ENCODE peak calls at places on chromosomes 1 and 21, in six cellular contexts. V is ovary, T is adrenal gland, D is sigmoid colon, J is heart left ventricle, M is tibial artery. W is an unnamed sample. For H3K4me1, the result is how much of the 10 kb centered on the place peaks cover.

GRCh38 chr1:100613817-100614559 is 76.0 kb downstream of the GPR88 start:
- DNase-seq in V (no peak), T (no peak), D (no peak), J (no peak), M (no peak), W (no peak)

GRCh38 chr1:81699234-81699633 is 101.5 kb upstream of the ADGRL2 start:
- DNase-seq in V (no peak), T (no peak), D (no peak), J (no peak), M (no peak), W (no peak)

GRCh38 chr1:86515597-86515996 is 31.3 kb upstream of the CLCA4 start:
- DNase-seq in V (no peak), T (no peak), D (no peak), J (no peak), M (no peak), W (peak)

GRCh38 chr1:61742620-61743431 is 546 bp downstream of the PATJ start:
- DNase-seq in V (peak), T (peak), D (peak), J (peak), M (peak), W (no peak)

GRCh38 chr1:233025156-233025555 is 74.7 kb downstream of the NTPCR start:
- DNase-seq in V (no peak), T (peak), D (no peak), J (peak), M (no peak), W (peak)

GRCh38 chr1:11567244-11568065 is 86.8 kb downstream of the FBXO2 start:
- DNase-seq in V (no peak), T (no peak), D (no peak), J (no peak), M (no peak), W (no peak)

GRCh38 chr1:234549447-234550021 is 60.4 kb downstream of the IRF2BP2 start:
- DNase-seq in V (no peak), T (no peak), D (peak), J (no peak), M (no peak), W (no peak)

GRCh38 chr1:25556132-25556670 is 12.8 kb downstream of the LDLRAP1 start:
- DNase-seq in V (no peak), T (no peak), D (no peak), J (no peak), M (no peak), W (no peak)

GRCh38 chr1:118954286-118954890 is 33.8 kb downstream of the TBX15 start:
- DNase-seq in V (no peak), T (no peak), D (no peak), J (no peak), M (no peak), W (no peak)

GRCh38 chr1:113118266-113118665 is 45.3 kb downstream of the LRIG2 start:
- DNase-seq in V (no peak), T (no peak), D (no peak), J (no peak), M (no peak), W (no peak)

GRCh38 chr21:35530726-35531125 is 481.6 kb upstream of the RUNX1 start:
- DNase-seq in V (no peak), T (peak), D (no peak), J (no peak), M (no peak), W (no peak)

GRCh38 chr1:229221106-229222019 is 49.5 kb upstream of the RAB4A start:
- DNase-seq in V (no peak), T (peak), D (no peak), J (no peak), M (no peak), W (peak)

GRCh38 chr1:226491093-226491850 is 57.3 kb upstream of the STUM start:
- DNase-seq in V (no peak), T (no peak), D (no peak), J (no peak), M (no peak), W (no peak)

GRCh38 chr1:201266276-201266675 is 17.0 kb upstream of the PKP1 start:
- DNase-seq in V (no peak), T (no peak), D (no peak), J (no peak), M (no peak), W (no peak)

GRCh38 chr1:84006574-84006973 is 7.6 kb upstream of the TTLL7 start:
- DNase-seq in V (no peak), T (no peak), D (no peak), J (no peak), M (no peak), W (no peak)

GRCh38 chr1:226107471-226108460 is 45.2 kb downstream of the H3-3A start:
- DNase-seq in V (no peak), T (no peak), D (no peak), J (no peak), M (no peak), W (no peak)

GRCh38 chr1:223140551-223140950 is 2.5 kb downstream of the TLR5 start:
- DNase-seq in V (no peak), T (no peak), D (peak), J (no peak), M (no peak), W (no peak)
- H3K4me1 ChIP-seq in V (under half), T (under half), D (under half), J (under half), M (under half), W (under half)

GRCh38 chr21:37909936-37910335 is 6.3 kb downstream of the KCNJ6 start:
- DNase-seq in V (no peak), T (no peak), D (no peak), J (no peak), M (no peak), W (no peak)
- TF ChIP-seq CTCF in V (no peak), T (no peak), D (no peak), J (no peak), M (no peak), W (no peak)

DNA sequence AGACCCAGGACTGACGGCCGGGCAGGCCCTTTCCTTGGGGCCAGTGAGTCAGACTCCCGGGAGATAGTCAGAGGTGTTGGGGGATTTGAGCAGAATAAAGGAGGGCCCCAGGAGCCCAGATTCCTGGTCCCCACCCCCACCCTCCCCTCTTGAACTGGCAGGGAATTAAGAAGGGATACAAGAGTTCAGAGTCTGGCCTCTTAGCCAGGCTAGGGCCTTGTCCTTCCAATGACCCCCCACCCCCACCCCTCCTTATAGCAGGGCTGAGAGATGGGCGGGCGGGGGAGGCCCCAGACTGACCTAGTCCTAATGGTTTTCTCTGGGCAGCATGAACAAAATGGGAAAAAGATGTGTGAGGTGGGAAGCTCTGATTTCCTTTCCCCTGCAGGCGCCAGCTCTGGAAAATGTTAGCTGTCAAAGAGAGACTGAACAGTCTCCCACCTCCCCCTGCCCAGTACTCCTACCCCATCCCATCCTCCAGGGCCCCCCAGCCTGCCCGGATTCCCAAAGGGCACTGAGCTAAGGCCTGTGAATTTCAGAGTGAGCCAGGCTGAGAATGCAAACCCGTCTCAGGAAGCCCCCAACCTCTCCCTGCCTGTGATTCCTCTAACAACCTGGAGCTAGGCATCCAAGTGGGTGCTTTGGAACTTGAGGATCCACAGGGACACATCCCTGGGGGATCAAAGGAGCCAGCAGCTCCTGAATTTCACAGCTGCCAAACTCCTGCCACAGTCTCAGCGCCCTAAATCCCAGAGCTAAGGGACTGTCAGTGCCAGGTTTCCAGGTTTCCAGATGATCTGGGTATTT is 5.8 kb upstream of the CRABP2 start:
- DNase-seq in V (no peak), T (no peak), D (no peak), J (no peak), M (no peak), W (no peak)
- H3K4me1 ChIP-seq in V (under half), T (under half), D (half or more), J (under half), M (under half), W (under half)

DNA sequence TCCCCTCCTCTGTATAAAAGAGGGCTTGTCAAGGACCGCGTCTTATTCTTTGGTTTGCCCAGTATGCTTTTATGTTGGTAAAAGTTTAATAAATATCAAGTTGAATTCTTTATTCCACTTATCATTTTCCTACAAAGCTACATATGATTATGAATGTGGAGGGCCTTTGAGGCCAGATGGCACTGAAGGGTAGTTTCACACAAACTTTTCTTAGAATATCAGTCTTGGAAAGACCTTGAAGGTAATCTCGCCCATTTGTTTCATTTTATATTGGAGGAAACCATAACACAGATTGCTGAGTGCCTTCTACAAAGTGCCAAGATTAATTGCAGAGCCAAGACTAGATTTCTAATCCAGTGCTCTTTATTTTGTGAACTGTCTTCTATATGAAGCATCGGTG is 5.8 kb upstream of the FUBP1 start:
- DNase-seq in V (no peak), T (no peak), D (no peak), J (no peak), M (no peak), W (no peak)
- TF ChIP-seq CTCF in V (no peak), T (no peak), D (no peak), J (no peak), M (no peak), W (no peak)

GRCh38 chr1:117077267-117077666 is 17.1 kb downstream of the TTF2 start:
- DNase-seq in V (no peak), T (no peak), D (no peak), J (no peak), M (no peak), W (no peak)
- H3K4me1 ChIP-seq in V (under half), T (under half), D (under half), J (under half), M (under half), W (under half)

DNA sequence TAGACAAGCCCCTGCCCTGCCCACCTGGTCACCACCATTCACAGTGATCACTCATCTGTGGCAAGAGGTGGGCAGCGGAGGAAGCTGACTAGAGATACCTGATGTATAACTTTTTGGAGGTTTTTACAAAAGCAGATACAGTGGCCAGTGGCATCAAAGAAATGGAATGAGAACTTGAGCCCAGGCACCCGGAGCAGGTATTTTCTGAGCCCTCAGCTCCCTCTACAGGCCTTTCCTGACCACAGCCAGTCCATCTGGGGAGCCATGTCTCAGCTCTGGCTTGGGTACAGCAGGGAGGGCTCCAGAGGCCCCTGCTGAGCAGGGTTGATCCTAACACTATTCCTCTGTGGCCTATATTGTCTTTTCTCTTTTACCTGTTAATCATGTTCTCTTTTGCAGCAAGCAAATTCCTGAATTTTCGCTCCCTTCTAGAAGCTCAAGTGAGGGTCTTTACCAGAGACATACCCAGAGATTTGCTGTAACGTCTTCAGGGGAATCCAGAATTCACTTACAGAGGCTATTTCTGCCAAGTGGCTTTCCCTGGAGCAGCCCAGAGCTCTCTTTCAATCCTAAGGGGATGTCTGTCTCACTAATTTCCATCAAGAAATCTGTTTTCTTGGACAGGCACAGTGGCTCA is 27.3 kb downstream of the GPR157 start:
- DNase-seq in V (peak), T (peak), D (peak), J (no peak), M (no peak), W (peak)
- TF ChIP-seq CTCF in V (peak), T (peak), D (peak), J (peak), M (peak), W (peak)

GRCh38 chr1:203545032-203545816 is 51.3 kb downstream of the OPTC start:
- DNase-seq in V (no peak), T (no peak), D (no peak), J (no peak), M (no peak), W (no peak)
- H3K4me1 ChIP-seq in V (under half), T (under half), D (under half), J (under half), M (under half), W (under half)

GRCh38 chr1:109499661-109500536 is 6.0 kb downstream of the CYB561D1 start:
- DNase-seq in V (no peak), T (peak), D (no peak), J (no peak), M (no peak), W (peak)

GRCh38 chr1:109498161-109498801 is 4.4 kb downstream of the CYB561D1 start:
- DNase-seq in V (peak), T (peak), D (no peak), J (no peak), M (no peak), W (no peak)

GRCh38 chr1:109497449-109498160 is 3.7 kb downstream of the CYB561D1 start:
- DNase-seq in V (no peak), T (no peak), D (no peak), J (no peak), M (no peak), W (no peak)

GRCh38 chr1:109500886-109501285 is 7.0 kb downstream of the CYB561D1 start:
- DNase-seq in V (no peak), T (no peak), D (no peak), J (no peak), M (no peak), W (no peak)

GRCh38 chr1:109499081-109499480 is 5.2 kb downstream of the CYB561D1 start:
- DNase-seq in V (no peak), T (no peak), D (no peak), J (no peak), M (no peak), W (no peak)
- TF ChIP-seq CTCF in V (no peak), T (no peak), D (no peak), J (no peak), M (no peak), W (no peak)

DNA sequence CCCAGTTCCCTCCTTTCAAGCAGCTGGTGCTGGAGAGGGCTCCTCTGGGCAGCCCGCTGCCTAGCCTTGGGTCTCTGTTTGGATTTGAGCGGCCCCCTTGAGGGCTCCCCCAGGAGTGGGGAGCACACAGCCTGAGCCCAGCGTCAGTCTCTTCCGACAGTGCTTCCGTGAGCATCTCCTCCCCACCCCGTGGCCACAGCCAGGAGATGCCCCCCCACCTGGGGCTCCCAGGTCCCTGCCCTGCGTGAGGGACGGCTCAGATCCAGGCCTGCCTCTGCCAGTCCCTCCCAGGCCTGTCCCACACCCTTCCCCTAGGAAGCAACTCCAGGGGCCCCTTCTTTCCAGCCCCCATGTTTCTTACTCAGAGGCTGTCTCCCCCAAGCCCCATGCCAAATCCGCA is 3.5 kb downstream of the SAMD11 start:
- DNase-seq in V (no peak), T (no peak), D (no peak), J (no peak), M (no peak), W (no peak)
- H3K4me1 ChIP-seq in V (under half), T (under half), D (under half), J (under half), M (under half), W (under half)

GRCh38 chr1:85078903-85079302 is 30.6 kb upstream of the MCOLN3 start:
- DNase-seq in V (no peak), T (no peak), D (no peak), J (no peak), M (no peak), W (no peak)
- TF ChIP-seq CTCF in V (no peak), T (peak), D (no peak), J (no peak), M (peak), W (peak)

W was measured in Caco-2.